ENCODE peak calls at places on chromosomes 13 and 19, in nine cellular contexts. T, F, L, O, N, A, W, E and D are unnamed samples.

GRCh38 chr19:7801020-7801570 is 28.9 kb upstream of the EVI5L start:
- DNase-seq in T (no peak), O (no peak), L (peak; percentile 12), F (no peak), E (no peak), N (no peak), A (peak; percentile 16), W (no peak), D (no peak)

GRCh38 chr13:101258071-101258470 is 158.2 kb downstream of the NALCN start:
- DNase-seq in N (no peak), F (no peak), O (peak; percentile 41), T (no peak), W (peak; percentile 35), E (no peak), A (no peak), L (peak; percentile 92), D (no peak)

GRCh38 chr13:98858206-98858605 is 105.7 kb upstream of the SLC15A1 start:
- DNase-seq in L (no peak), A (no peak), E (no peak), O (no peak), T (no peak), N (no peak), W (no peak), F (no peak), D (no peak)

GRCh38 chr19:35513231-35513974 is at the start of gene DMKN:
- DNase-seq in F (no peak), O (no peak), L (peak; percentile 81), N (no peak), A (no peak), W (no peak), T (peak; percentile 47), E (no peak), D (no peak)

GRCh38 chr13:97224544-97225324 is 2.6 kb downstream of the MBNL2 start:
- DNase-seq in F (peak; percentile 79), W (no peak), L (peak; percentile 58), N (peak; percentile 29), E (no peak), A (no peak), T (no peak), O (peak; percentile 21), D (peak; percentile 57)

GRCh38 chr19:10565028-10565566 is 713 bp downstream of the KRI1 start:
- DNase-seq in W (no peak), N (peak; percentile 38), L (peak; percentile 40), O (peak; percentile 63), A (no peak), T (no peak), E (peak; percentile 55), F (peak; percentile 25), D (peak; percentile 44)

GRCh38 chr13:46489586-46490023 is 63.4 kb upstream of the LRCH1 start:
- DNase-seq in L (peak; percentile 98), A (no peak), O (no peak), T (no peak), N (no peak), E (no peak), W (peak; percentile 27), F (no peak), D (no peak)

GRCh38 chr19:41427647-41428480 is 690 bp upstream of the B3GNT8 start:
- DNase-seq in N (peak; percentile 21), L (no peak), W (peak; percentile 27), A (no peak), F (no peak), O (peak; percentile 32), E (no peak), T (no peak), D (peak; percentile 55)

GRCh38 chr13:48542581-48543341 is 9.9 kb upstream of the RCBTB2 start:
- DNase-seq in W (no peak), F (peak; percentile 71), N (no peak), T (peak; percentile 7), E (no peak), O (no peak), L (peak; percentile 20), A (no peak), D (no peak)

GRCh38 chr13:23579072-23579885 is 9.1 kb downstream of the TNFRSF19 start:
- DNase-seq in T (peak; percentile 87), E (peak; percentile 83), A (peak; percentile 97), N (peak; percentile 82), W (peak; percentile 55), L (peak; percentile 75), F (peak; percentile 89), O (peak; percentile 91), D (peak; percentile 81)

GRCh38 chr13:44259045-44260042 is 114.3 kb upstream of the SERP2 start:
- DNase-seq in O (peak; percentile 85), T (no peak), E (no peak), A (no peak), W (no peak), F (no peak), N (peak; percentile 42), L (peak; percentile 61), D (peak; percentile 8)

GRCh38 chr19:292281-292884 is 1.2 kb upstream of the PLPP2 start:
- DNase-seq in F (no peak), T (no peak), N (no peak), A (no peak), L (no peak), O (no peak), W (no peak), E (no peak), D (no peak)

GRCh38 chr19:35048911-35049411 is 7.4 kb downstream of the HPN start:
- DNase-seq in L (no peak), W (no peak), O (no peak), E (peak; percentile 56), A (no peak), T (peak; percentile 43), N (no peak), F (no peak), D (no peak)

GRCh38 chr13:32976046-32976781 is 40.0 kb upstream of the KL start:
- DNase-seq in E (no peak), A (no peak), T (no peak), L (no peak), N (no peak), F (peak; percentile 11), W (no peak), O (no peak), D (no peak)

GRCh38 chr13:50126378-50127016 is 111.3 kb downstream of the KCNRG start:
- DNase-seq in W (no peak), T (no peak), E (no peak), N (peak; percentile 14), F (no peak), L (peak; percentile 41), A (no peak), O (peak; percentile 14), D (no peak)

GRCh38 chr13:36718686-36719085 is 44.9 kb downstream of the SERTM1 start:
- DNase-seq in W (no peak), E (no peak), F (no peak), N (no peak), T (no peak), A (no peak), O (no peak), L (peak; percentile 30), D (no peak)

GRCh38 chr19:34104099-34104498 is 68.2 kb upstream of the LSM14A start:
- DNase-seq in F (no peak), N (no peak), T (no peak), W (no peak), E (no peak), A (no peak), L (no peak), O (no peak), D (no peak)

GRCh38 chr19:49210108-49210900 is 52.7 kb downstream of the TRPM4 start:
- DNase-seq in W (no peak), F (no peak), O (peak; percentile 27), T (peak; percentile 26), L (peak; percentile 33), E (no peak), A (no peak), N (peak; percentile 17), D (no peak)

GRCh38 chr19:47268028-47268427 is 6.7 kb upstream of the INAFM1 start:
- DNase-seq in O (no peak), N (no peak), W (no peak), F (no peak), L (no peak), A (no peak), T (no peak), E (no peak), D (no peak)

GRCh38 chr13:29605860-29606526 is 10.5 kb upstream of the SLC7A1 start:
- DNase-seq in F (no peak), N (no peak), A (no peak), O (no peak), L (no peak), E (no peak), W (no peak), T (no peak), D (no peak)

GRCh38 chr19:38070573-38070972 is 153.4 kb downstream of the DPF1 start:
- DNase-seq in N (no peak), A (no peak), L (peak; percentile 71), W (peak; percentile 33), F (no peak), E (no peak), T (no peak), O (no peak), D (no peak)

GRCh38 chr13:25295228-25295627 is 6.2 kb upstream of the NUP58 start:
- DNase-seq in E (no peak), O (no peak), W (no peak), T (no peak), A (no peak), N (no peak), L (peak; percentile 18), F (no peak), D (no peak)

GRCh38 chr19:40283414-40284250 is 1.5 kb downstream of the AKT2 start:
- DNase-seq in F (no peak), W (no peak), L (no peak), N (no peak), T (no peak), A (no peak), E (no peak), O (no peak), D (no peak)

GRCh38 chr13:98443329-98443728 is 133.6 kb downstream of the STK24 start:
- DNase-seq in E (no peak), F (no peak), O (no peak), N (no peak), A (no peak), T (no peak), W (peak; percentile 67), L (peak; percentile 88), D (no peak)

GRCh38 chr19:10173527-10173926 is 21.2 kb downstream of the DNMT1 start:
- DNase-seq in N (no peak), A (no peak), L (peak; percentile 49), F (no peak), E (no peak), T (no peak), W (no peak), O (no peak), D (no peak)